ENCODE peak calls at places on chromosomes 7 and 10, in ten cellular contexts. One of them, this sample, is unnamed. For H3K36me3 and H3K9me3, the result is how much of the 10 kb centered on the place peaks cover.

GRCh38 chr10:93039721-93040120 is 20.9 kb upstream of the CYP26C1 start:
- DNase-seq in mucosa of descending colon: no peak
- DNase-seq in Peyer's patch: no peak
- DNase-seq in OCI-LY7: peak
- DNase-seq in hepatocyte: peak
- DNase-seq in right lobe of liver: no peak
- DNase-seq in colonic mucosa: no peak
- DNase-seq in ascending aorta: no peak
- DNase-seq in upper lobe of right lung: no peak
- DNase-seq in Panc1: no peak
- DNase-seq in this sample: no peak

GRCh38 chr7:132756482-132756990 is 180.3 kb upstream of the PLXNA4 start:
- DNase-seq in mucosa of descending colon: no peak
- DNase-seq in Peyer's patch: no peak
- DNase-seq in OCI-LY7: no peak
- DNase-seq in hepatocyte: no peak
- DNase-seq in right lobe of liver: no peak
- DNase-seq in colonic mucosa: no peak
- DNase-seq in ascending aorta: no peak
- DNase-seq in upper lobe of right lung: no peak
- DNase-seq in Panc1: no peak
- DNase-seq in this sample: no peak

GRCh38 chr7:107152011-107152410 is 16.8 kb upstream of the HBP1 start:
- DNase-seq in mucosa of descending colon: no peak
- DNase-seq in Peyer's patch: no peak
- DNase-seq in OCI-LY7: no peak
- DNase-seq in hepatocyte: peak
- DNase-seq in right lobe of liver: no peak
- DNase-seq in colonic mucosa: no peak
- DNase-seq in ascending aorta: no peak
- DNase-seq in upper lobe of right lung: no peak
- DNase-seq in Panc1: no peak
- DNase-seq in this sample: no peak

GRCh38 chr7:27097686-27098492 is 2.1 kb upstream of the HOXA1 start:
- DNase-seq in mucosa of descending colon: peak
- DNase-seq in Peyer's patch: no peak
- DNase-seq in OCI-LY7: no peak
- DNase-seq in hepatocyte: no peak
- DNase-seq in right lobe of liver: no peak
- DNase-seq in colonic mucosa: peak
- DNase-seq in ascending aorta: no peak
- DNase-seq in upper lobe of right lung: no peak
- DNase-seq in Panc1: no peak
- DNase-seq in this sample: peak

GRCh38 chr10:84499846-84500245 is 171.5 kb downstream of the CCSER2 start:
- DNase-seq in mucosa of descending colon: no peak
- DNase-seq in Peyer's patch: no peak
- DNase-seq in OCI-LY7: no peak
- DNase-seq in hepatocyte: no peak
- DNase-seq in right lobe of liver: no peak
- DNase-seq in colonic mucosa: no peak
- DNase-seq in ascending aorta: no peak
- DNase-seq in upper lobe of right lung: no peak
- DNase-seq in Panc1: no peak
- DNase-seq in this sample: no peak

GRCh38 chr10:68619595-68619994 is 59.5 kb downstream of the TET1 start:
- DNase-seq in mucosa of descending colon: no peak
- DNase-seq in Peyer's patch: no peak
- DNase-seq in OCI-LY7: no peak
- DNase-seq in hepatocyte: no peak
- DNase-seq in right lobe of liver: no peak
- DNase-seq in colonic mucosa: no peak
- DNase-seq in ascending aorta: no peak
- DNase-seq in upper lobe of right lung: no peak
- DNase-seq in Panc1: no peak
- DNase-seq in this sample: no peak

GRCh38 chr10:125232841-125233240 is 72.5 kb upstream of the CTBP2 start:
- DNase-seq in mucosa of descending colon: no peak
- DNase-seq in Peyer's patch: no peak
- DNase-seq in OCI-LY7: no peak
- DNase-seq in hepatocyte: no peak
- DNase-seq in right lobe of liver: no peak
- DNase-seq in colonic mucosa: no peak
- DNase-seq in ascending aorta: no peak
- DNase-seq in upper lobe of right lung: no peak
- DNase-seq in Panc1: no peak
- DNase-seq in this sample: no peak

GRCh38 chr7:111842489-111842888 is 280.2 kb upstream of the IMMP2L start:
- DNase-seq in mucosa of descending colon: no peak
- DNase-seq in Peyer's patch: no peak
- DNase-seq in OCI-LY7: no peak
- DNase-seq in hepatocyte: no peak
- DNase-seq in right lobe of liver: no peak
- DNase-seq in colonic mucosa: no peak
- DNase-seq in ascending aorta: no peak
- DNase-seq in upper lobe of right lung: no peak
- DNase-seq in Panc1: no peak
- DNase-seq in this sample: no peak

GRCh38 chr7:136956232-136956631 is 87.8 kb downstream of the CHRM2 start:
- DNase-seq in mucosa of descending colon: no peak
- DNase-seq in Peyer's patch: no peak
- DNase-seq in OCI-LY7: no peak
- DNase-seq in hepatocyte: no peak
- DNase-seq in right lobe of liver: no peak
- DNase-seq in colonic mucosa: no peak
- DNase-seq in ascending aorta: no peak
- DNase-seq in upper lobe of right lung: no peak
- DNase-seq in Panc1: peak
- DNase-seq in this sample: no peak

DNA sequence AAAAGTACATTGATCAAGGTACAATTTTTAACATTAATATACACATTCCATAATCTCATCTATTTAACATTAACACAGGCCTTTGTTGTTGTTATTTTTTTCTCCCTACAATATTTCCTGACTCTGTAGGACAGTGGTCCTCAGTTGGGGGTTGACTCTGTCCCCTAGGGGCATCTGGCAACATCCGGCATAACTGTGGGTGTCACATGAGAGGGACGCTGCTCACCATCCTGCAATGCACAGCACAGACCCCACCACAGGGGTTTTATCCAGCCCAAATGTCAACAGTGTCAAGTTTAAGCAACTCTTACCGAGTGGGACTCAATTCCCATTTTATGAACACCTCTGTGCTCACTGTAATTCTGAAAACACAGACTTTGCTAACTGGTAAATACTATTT is 8.8 kb downstream of the IDI1 start:
- DNase-seq in mucosa of descending colon: no peak
- DNase-seq in Peyer's patch: no peak
- DNase-seq in OCI-LY7: no peak
- DNase-seq in hepatocyte: no peak
- DNase-seq in right lobe of liver: no peak
- DNase-seq in colonic mucosa: no peak
- DNase-seq in ascending aorta: no peak
- DNase-seq in upper lobe of right lung: no peak
- DNase-seq in Panc1: no peak
- DNase-seq in this sample: no peak
- H3K36me3 ChIP-seq in mucosa of descending colon: under half
- H3K36me3 ChIP-seq in Peyer's patch: under half
- H3K36me3 ChIP-seq in OCI-LY7: half or more
- H3K36me3 ChIP-seq in hepatocyte: under half
- H3K36me3 ChIP-seq in right lobe of liver: under half
- H3K36me3 ChIP-seq in colonic mucosa: under half
- H3K36me3 ChIP-seq in ascending aorta: under half
- H3K36me3 ChIP-seq in upper lobe of right lung: under half
- H3K36me3 ChIP-seq in Panc1: under half
- H3K36me3 ChIP-seq in this sample: under half

GRCh38 chr10:73909716-73910115 is 1.2 kb upstream of the PLAU start:
- DNase-seq in mucosa of descending colon: no peak
- DNase-seq in Peyer's patch: no peak
- DNase-seq in OCI-LY7: no peak
- DNase-seq in hepatocyte: no peak
- DNase-seq in right lobe of liver: no peak
- DNase-seq in colonic mucosa: no peak
- DNase-seq in ascending aorta: no peak
- DNase-seq in upper lobe of right lung: no peak
- DNase-seq in Panc1: no peak
- DNase-seq in this sample: no peak
- H3K4me3 ChIP-seq in mucosa of descending colon: no peak
- H3K4me3 ChIP-seq in Peyer's patch: no peak
- H3K4me3 ChIP-seq in OCI-LY7: peak
- H3K4me3 ChIP-seq in hepatocyte: no peak
- H3K4me3 ChIP-seq in right lobe of liver: no peak
- H3K4me3 ChIP-seq in colonic mucosa: no peak
- H3K4me3 ChIP-seq in ascending aorta: no peak
- H3K4me3 ChIP-seq in upper lobe of right lung: no peak
- H3K4me3 ChIP-seq in Panc1: peak
- H3K4me3 ChIP-seq in this sample: no peak

GRCh38 chr7:159175792-159176191 is 31.1 kb upstream of the VIPR2 start:
- DNase-seq in mucosa of descending colon: no peak
- DNase-seq in Peyer's patch: no peak
- DNase-seq in OCI-LY7: no peak
- DNase-seq in hepatocyte: no peak
- DNase-seq in right lobe of liver: no peak
- DNase-seq in colonic mucosa: no peak
- DNase-seq in ascending aorta: no peak
- DNase-seq in upper lobe of right lung: no peak
- DNase-seq in Panc1: no peak
- DNase-seq in this sample: no peak
- H3K9me3 ChIP-seq in mucosa of descending colon: under half
- H3K9me3 ChIP-seq in Peyer's patch: under half
- H3K9me3 ChIP-seq in OCI-LY7: under half
- H3K9me3 ChIP-seq in hepatocyte: under half
- H3K9me3 ChIP-seq in right lobe of liver: under half
- H3K9me3 ChIP-seq in colonic mucosa: under half
- H3K9me3 ChIP-seq in ascending aorta: under half
- H3K9me3 ChIP-seq in upper lobe of right lung: under half
- H3K9me3 ChIP-seq in Panc1: under half
- H3K9me3 ChIP-seq in this sample: under half

GRCh38 chr10:44994752-44995530 is 5.8 kb upstream of the ZNF22 start:
- DNase-seq in mucosa of descending colon: no peak
- DNase-seq in Peyer's patch: no peak
- DNase-seq in OCI-LY7: no peak
- DNase-seq in hepatocyte: no peak
- DNase-seq in right lobe of liver: no peak
- DNase-seq in colonic mucosa: no peak
- DNase-seq in ascending aorta: no peak
- DNase-seq in upper lobe of right lung: no peak
- DNase-seq in Panc1: no peak
- DNase-seq in this sample: no peak

GRCh38 chr10:44992732-44993225 is 7.9 kb upstream of the ZNF22 start:
- DNase-seq in mucosa of descending colon: no peak
- DNase-seq in Peyer's patch: no peak
- DNase-seq in OCI-LY7: no peak
- DNase-seq in hepatocyte: no peak
- DNase-seq in right lobe of liver: no peak
- DNase-seq in colonic mucosa: no peak
- DNase-seq in ascending aorta: no peak
- DNase-seq in upper lobe of right lung: no peak
- DNase-seq in Panc1: no peak
- DNase-seq in this sample: no peak

GRCh38 chr10:44993226-44993921 is 7.3 kb upstream of the ZNF22 start:
- DNase-seq in mucosa of descending colon: peak
- DNase-seq in Peyer's patch: no peak
- DNase-seq in OCI-LY7: no peak
- DNase-seq in hepatocyte: no peak
- DNase-seq in right lobe of liver: no peak
- DNase-seq in colonic mucosa: no peak
- DNase-seq in ascending aorta: no peak
- DNase-seq in upper lobe of right lung: no peak
- DNase-seq in Panc1: no peak
- DNase-seq in this sample: no peak

GRCh38 chr10:44995581-44995913 is 5.2 kb upstream of the ZNF22 start:
- DNase-seq in mucosa of descending colon: no peak
- DNase-seq in Peyer's patch: no peak
- DNase-seq in OCI-LY7: no peak
- DNase-seq in hepatocyte: no peak
- DNase-seq in right lobe of liver: no peak
- DNase-seq in colonic mucosa: no peak
- DNase-seq in ascending aorta: no peak
- DNase-seq in upper lobe of right lung: no peak
- DNase-seq in Panc1: no peak
- DNase-seq in this sample: no peak

GRCh38 chr10:44993922-44994751 is 6.6 kb upstream of the ZNF22 start:
- DNase-seq in mucosa of descending colon: no peak
- DNase-seq in Peyer's patch: no peak
- DNase-seq in OCI-LY7: no peak
- DNase-seq in hepatocyte: no peak
- DNase-seq in right lobe of liver: no peak
- DNase-seq in colonic mucosa: no peak
- DNase-seq in ascending aorta: no peak
- DNase-seq in upper lobe of right lung: no peak
- DNase-seq in Panc1: no peak
- DNase-seq in this sample: no peak
- H3K36me3 ChIP-seq in mucosa of descending colon: under half
- H3K36me3 ChIP-seq in Peyer's patch: under half
- H3K36me3 ChIP-seq in OCI-LY7: under half
- H3K36me3 ChIP-seq in hepatocyte: under half
- H3K36me3 ChIP-seq in right lobe of liver: under half
- H3K36me3 ChIP-seq in colonic mucosa: under half
- H3K36me3 ChIP-seq in ascending aorta: under half
- H3K36me3 ChIP-seq in upper lobe of right lung: under half
- H3K36me3 ChIP-seq in Panc1: under half
- H3K36me3 ChIP-seq in this sample: half or more

GRCh38 chr10:11825796-11826414 is 2.7 kb downstream of the PROSER2 start:
- DNase-seq in mucosa of descending colon: no peak
- DNase-seq in Peyer's patch: no peak
- DNase-seq in OCI-LY7: no peak
- DNase-seq in hepatocyte: no peak
- DNase-seq in right lobe of liver: no peak
- DNase-seq in colonic mucosa: no peak
- DNase-seq in ascending aorta: no peak
- DNase-seq in upper lobe of right lung: no peak
- DNase-seq in Panc1: no peak
- DNase-seq in this sample: no peak
- H3K4me3 ChIP-seq in mucosa of descending colon: no peak
- H3K4me3 ChIP-seq in Peyer's patch: no peak
- H3K4me3 ChIP-seq in OCI-LY7: no peak
- H3K4me3 ChIP-seq in hepatocyte: no peak
- H3K4me3 ChIP-seq in right lobe of liver: peak
- H3K4me3 ChIP-seq in colonic mucosa: no peak
- H3K4me3 ChIP-seq in ascending aorta: no peak
- H3K4me3 ChIP-seq in upper lobe of right lung: peak
- H3K4me3 ChIP-seq in Panc1: no peak
- H3K4me3 ChIP-seq in this sample: peak

GRCh38 chr7:4163565-4164203 is 518.4 kb upstream of the FOXK1 start:
- DNase-seq in mucosa of descending colon: no peak
- DNase-seq in Peyer's patch: no peak
- DNase-seq in OCI-LY7: no peak
- DNase-seq in hepatocyte: no peak
- DNase-seq in right lobe of liver: no peak
- DNase-seq in colonic mucosa: no peak
- DNase-seq in ascending aorta: no peak
- DNase-seq in upper lobe of right lung: no peak
- DNase-seq in Panc1: no peak
- DNase-seq in this sample: no peak
- H3K9me3 ChIP-seq in mucosa of descending colon: under half
- H3K9me3 ChIP-seq in Peyer's patch: under half
- H3K9me3 ChIP-seq in OCI-LY7: under half
- H3K9me3 ChIP-seq in hepatocyte: under half
- H3K9me3 ChIP-seq in right lobe of liver: under half
- H3K9me3 ChIP-seq in colonic mucosa: under half
- H3K9me3 ChIP-seq in ascending aorta: under half
- H3K9me3 ChIP-seq in upper lobe of right lung: under half
- H3K9me3 ChIP-seq in Panc1: under half
- H3K9me3 ChIP-seq in this sample: under half

GRCh38 chr10:44377651-44378310 is 7.1 kb downstream of the CXCL12 start:
- DNase-seq in mucosa of descending colon: no peak
- DNase-seq in Peyer's patch: no peak
- DNase-seq in OCI-LY7: no peak
- DNase-seq in hepatocyte: no peak
- DNase-seq in right lobe of liver: no peak
- DNase-seq in colonic mucosa: no peak
- DNase-seq in ascending aorta: no peak
- DNase-seq in upper lobe of right lung: peak
- DNase-seq in Panc1: no peak
- DNase-seq in this sample: no peak
- H3K36me3 ChIP-seq in mucosa of descending colon: under half
- H3K36me3 ChIP-seq in Peyer's patch: under half
- H3K36me3 ChIP-seq in OCI-LY7: under half
- H3K36me3 ChIP-seq in hepatocyte: under half
- H3K36me3 ChIP-seq in right lobe of liver: under half
- H3K36me3 ChIP-seq in colonic mucosa: under half
- H3K36me3 ChIP-seq in ascending aorta: under half
- H3K36me3 ChIP-seq in upper lobe of right lung: under half
- H3K36me3 ChIP-seq in Panc1: under half
- H3K36me3 ChIP-seq in this sample: under half

This sample was measured in left lung.